ENCODE peak calls at places on chromosomes 2 and 18, in four cellular contexts. P is suprapubic skin, Q is HTR-8/SVneo, W is tibial nerve. N is an unnamed sample.

GRCh38 chr2:9975328-9975727 is 23.8 kb downstream of the GRHL1 start:
- DNase-seq in Q (no peak), W (no peak), P (no peak), N (peak)

GRCh38 chr2:27776097-27776496 is 4.6 kb downstream of the MRPL33 start:
- DNase-seq in Q (peak), P (no peak), W (peak), N (no peak)

GRCh38 chr18:48825101-48825745 is 125.5 kb downstream of the SMAD7 start:
- DNase-seq in Q (no peak), W (no peak), P (peak), N (no peak)

GRCh38 chr2:239316562-239317465 is 84.0 kb downstream of the HDAC4 start:
- DNase-seq in W (peak), Q (no peak), P (peak), N (no peak)

GRCh38 chr2:62529758-62530157 is 23.8 kb upstream of the TMEM17 start:
- DNase-seq in Q (no peak), W (no peak), P (no peak), N (peak)

GRCh38 chr18:60259052-60259681 is 113.4 kb downstream of the MC4R start:
- DNase-seq in W (no peak), P (no peak), Q (no peak), N (no peak)

GRCh38 chr2:216545359-216545758 is 46.7 kb downstream of the RPL37A start:
- DNase-seq in Q (no peak), P (no peak), W (no peak), N (no peak)

GRCh38 chr2:238527565-238527964 is 100.8 kb downstream of the ASB1 start:
- DNase-seq in P (no peak), W (no peak), Q (no peak), N (no peak)

GRCh38 chr2:63737085-63737701 is 104.5 kb upstream of the UGP2 start:
- DNase-seq in Q (no peak), W (no peak), P (no peak), N (no peak)

GRCh38 chr2:197908940-197909339 is 104.5 kb downstream of the PLCL1 start:
- DNase-seq in P (no peak), W (no peak), Q (no peak), N (no peak)

GRCh38 chr2:65024149-65024829 is 31.9 kb upstream of the CEP68 start:
- DNase-seq in Q (peak), P (no peak), W (no peak), N (no peak)

GRCh38 chr18:26386002-26386401 is 159.8 kb downstream of the TAF4B start:
- DNase-seq in P (no peak), Q (peak), W (peak), N (no peak)

GRCh38 chr18:49548266-49548665 is 13.6 kb upstream of the LIPG start:
- DNase-seq in W (no peak), P (no peak), Q (no peak), N (no peak)

GRCh38 chr2:53568463-53568862 is 199.1 kb upstream of the CHAC2 start:
- DNase-seq in P (no peak), Q (peak), W (no peak), N (no peak)